ENCODE peak calls at places on chromosomes 2 and 18, in four cellular contexts. One of them, this sample, is unnamed.

GRCh38 chr2:199335502-199335901 is 122.2 kb downstream of the SATB2 start:
- DNase-seq in caudate nucleus: no peak
- DNase-seq in heart right ventricle: no peak
- DNase-seq in neural crest cell: no peak
- DNase-seq in this sample: no peak

GRCh38 chr2:232838406-232838874 is 31.6 kb upstream of the SNORC start:
- DNase-seq in caudate nucleus: no peak
- DNase-seq in heart right ventricle: no peak
- DNase-seq in neural crest cell: no peak
- DNase-seq in this sample: no peak

GRCh38 chr18:3213231-3214059 is 6.3 kb downstream of the MYOM1 start:
- DNase-seq in caudate nucleus: no peak
- DNase-seq in heart right ventricle: no peak
- DNase-seq in neural crest cell: no peak
- DNase-seq in this sample: no peak

GRCh38 chr2:66851449-66851872 is 416.5 kb downstream of the MEIS1 start:
- DNase-seq in caudate nucleus: no peak
- DNase-seq in heart right ventricle: no peak
- DNase-seq in neural crest cell: no peak
- DNase-seq in this sample: no peak

GRCh38 chr2:85175369-85176299 is 42.4 kb downstream of the TCF7L1 start:
- DNase-seq in caudate nucleus: no peak
- DNase-seq in heart right ventricle: peak; percentile 43
- DNase-seq in neural crest cell: no peak
- DNase-seq in this sample: no peak

GRCh38 chr18:10973579-10974260 is 175.6 kb downstream of the PIEZO2 start:
- DNase-seq in caudate nucleus: no peak
- DNase-seq in heart right ventricle: no peak
- DNase-seq in neural crest cell: no peak
- DNase-seq in this sample: no peak

GRCh38 chr2:159090514-159091201 is 122.2 kb downstream of the TANC1 start:
- DNase-seq in caudate nucleus: no peak
- DNase-seq in heart right ventricle: no peak
- DNase-seq in neural crest cell: no peak
- DNase-seq in this sample: no peak

GRCh38 chr2:41881249-41881648 is 166.6 kb upstream of the PKDCC start:
- DNase-seq in caudate nucleus: no peak
- DNase-seq in heart right ventricle: no peak
- DNase-seq in neural crest cell: no peak
- DNase-seq in this sample: no peak

GRCh38 chr2:105409717-105410116 is 10.9 kb upstream of the FHL2 start:
- DNase-seq in caudate nucleus: peak; percentile 61
- DNase-seq in heart right ventricle: peak; percentile 87
- DNase-seq in neural crest cell: no peak
- DNase-seq in this sample: peak; percentile 93

GRCh38 chr2:60339286-60339685 is 214.2 kb downstream of the BCL11A start:
- DNase-seq in caudate nucleus: no peak
- DNase-seq in heart right ventricle: no peak
- DNase-seq in neural crest cell: no peak
- DNase-seq in this sample: no peak

GRCh38 chr2:69122271-69122670 is 109.3 kb downstream of the ANTXR1 start:
- DNase-seq in caudate nucleus: no peak
- DNase-seq in heart right ventricle: no peak
- DNase-seq in neural crest cell: no peak
- DNase-seq in this sample: no peak

GRCh38 chr2:129903586-129904425 is 75.7 kb upstream of the RAB6C start:
- DNase-seq in caudate nucleus: peak; percentile 22
- DNase-seq in heart right ventricle: no peak
- DNase-seq in neural crest cell: no peak
- DNase-seq in this sample: no peak

GRCh38 chr18:38981382-38981781 is 1415.8 kb upstream of the CELF4 start:
- DNase-seq in caudate nucleus: no peak
- DNase-seq in heart right ventricle: no peak
- DNase-seq in neural crest cell: no peak
- DNase-seq in this sample: no peak

GRCh38 chr2:44821500-44821899 is 120.0 kb upstream of the SIX3 start:
- DNase-seq in caudate nucleus: no peak
- DNase-seq in heart right ventricle: no peak
- DNase-seq in neural crest cell: no peak
- DNase-seq in this sample: no peak

GRCh38 chr2:8475349-8476045 is 206.4 kb upstream of the ID2 start:
- DNase-seq in caudate nucleus: no peak
- DNase-seq in heart right ventricle: no peak
- DNase-seq in neural crest cell: no peak
- DNase-seq in this sample: no peak

GRCh38 chr2:188207554-188207953 is 84.1 kb upstream of the GULP1 start:
- DNase-seq in caudate nucleus: no peak
- DNase-seq in heart right ventricle: no peak
- DNase-seq in neural crest cell: no peak
- DNase-seq in this sample: no peak

GRCh38 chr18:75840131-75840530 is 412.6 kb upstream of the SMIM21 start:
- DNase-seq in caudate nucleus: no peak
- DNase-seq in heart right ventricle: no peak
- DNase-seq in neural crest cell: no peak
- DNase-seq in this sample: no peak

GRCh38 chr18:37385846-37386435 is 179.7 kb downstream of the CELF4 start:
- DNase-seq in caudate nucleus: no peak
- DNase-seq in heart right ventricle: no peak
- DNase-seq in neural crest cell: no peak
- DNase-seq in this sample: no peak

GRCh38 chr2:590214-591175 is 86.7 kb downstream of the TMEM18 start:
- DNase-seq in caudate nucleus: no peak
- DNase-seq in heart right ventricle: no peak
- DNase-seq in neural crest cell: no peak
- DNase-seq in this sample: no peak

GRCh38 chr2:143901185-143901842 is 618.6 kb downstream of the ZEB2 start:
- DNase-seq in caudate nucleus: no peak
- DNase-seq in heart right ventricle: no peak
- DNase-seq in neural crest cell: no peak
- DNase-seq in this sample: no peak

GRCh38 chr2:226077841-226078240 is 678.3 kb downstream of the NYAP2 start:
- DNase-seq in caudate nucleus: no peak
- DNase-seq in heart right ventricle: no peak
- DNase-seq in neural crest cell: no peak
- DNase-seq in this sample: no peak

GRCh38 chr2:236601306-236602202 is 31.9 kb downstream of the ACKR3 start:
- DNase-seq in caudate nucleus: no peak
- DNase-seq in heart right ventricle: no peak
- DNase-seq in neural crest cell: no peak
- DNase-seq in this sample: no peak

GRCh38 chr2:189222440-189222839 is 42.9 kb upstream of the COL5A2 start:
- DNase-seq in caudate nucleus: no peak
- DNase-seq in heart right ventricle: no peak
- DNase-seq in neural crest cell: no peak
- DNase-seq in this sample: peak; percentile 76

GRCh38 chr2:71803398-71803797 is 344.3 kb downstream of the CYP26B1 start:
- DNase-seq in caudate nucleus: no peak
- DNase-seq in heart right ventricle: no peak
- DNase-seq in neural crest cell: no peak
- DNase-seq in this sample: no peak

GRCh38 chr2:203444738-203445137 is 90.4 kb downstream of the RAPH1 start:
- DNase-seq in caudate nucleus: no peak
- DNase-seq in heart right ventricle: peak; percentile 59
- DNase-seq in neural crest cell: no peak
- DNase-seq in this sample: no peak

This sample was measured in aorta.